ENCODE peak calls at places on chromosomes 2 and 18, in four cellular contexts. One of them, this sample, is unnamed.

GRCh38 chr2:15836134-15836941 is 104.0 kb upstream of the MYCN start:
- DNase-seq in HFFc6: no peak
- DNase-seq in NCI-H146: no peak
- DNase-seq in RWPE1: no peak
- DNase-seq in this sample: no peak

GRCh38 chr2:17878222-17879136 is at the start of gene KCNS3:
- DNase-seq in NCI-H146: peak
- DNase-seq in HFFc6: no peak
- DNase-seq in RWPE1: peak
- DNase-seq in this sample: no peak

GRCh38 chr2:228798931-228799588 is 472.0 kb downstream of the PID1 start:
- DNase-seq in RWPE1: no peak
- DNase-seq in NCI-H146: peak
- DNase-seq in HFFc6: no peak
- DNase-seq in this sample: no peak

GRCh38 chr18:24853076-24853475 is 392.6 kb downstream of the HRH4 start:
- DNase-seq in HFFc6: no peak
- DNase-seq in RWPE1: no peak
- DNase-seq in NCI-H146: no peak
- DNase-seq in this sample: no peak

GRCh38 chr2:121907905-121908304 is 152.5 kb downstream of the TSN start:
- DNase-seq in RWPE1: no peak
- DNase-seq in HFFc6: no peak
- DNase-seq in NCI-H146: peak
- DNase-seq in this sample: no peak

GRCh38 chr2:85468704-85469349 is 50.3 kb downstream of the SH2D6 start:
- DNase-seq in RWPE1: peak
- DNase-seq in HFFc6: peak
- DNase-seq in NCI-H146: peak
- DNase-seq in this sample: no peak

GRCh38 chr18:7958081-7958896 is 391.2 kb downstream of the PTPRM start:
- DNase-seq in HFFc6: no peak
- DNase-seq in NCI-H146: no peak
- DNase-seq in RWPE1: peak
- DNase-seq in this sample: no peak

GRCh38 chr2:88038263-88039105 is 17.1 kb downstream of the KRCC1 start:
- DNase-seq in NCI-H146: no peak
- DNase-seq in HFFc6: peak
- DNase-seq in RWPE1: peak
- DNase-seq in this sample: no peak

GRCh38 chr18:55275042-55275897 is 312.7 kb downstream of the TCF4 start:
- DNase-seq in HFFc6: peak
- DNase-seq in RWPE1: no peak
- DNase-seq in NCI-H146: peak
- DNase-seq in this sample: no peak

GRCh38 chr2:197024206-197024605 is 97.7 kb upstream of the PGAP1 start:
- DNase-seq in NCI-H146: peak
- DNase-seq in RWPE1: no peak
- DNase-seq in HFFc6: no peak
- DNase-seq in this sample: no peak

GRCh38 chr18:13235981-13236380 is 17.4 kb downstream of the LDLRAD4 start:
- DNase-seq in HFFc6: no peak
- DNase-seq in RWPE1: no peak
- DNase-seq in NCI-H146: no peak
- DNase-seq in this sample: no peak

GRCh38 chr2:220956429-220956828 is 615.7 kb downstream of the EPHA4 start:
- DNase-seq in RWPE1: no peak
- DNase-seq in HFFc6: no peak
- DNase-seq in NCI-H146: no peak
- DNase-seq in this sample: peak

GRCh38 chr2:241859436-241860183 is 916 bp upstream of the PDCD1 start:
- DNase-seq in NCI-H146: no peak
- DNase-seq in RWPE1: no peak
- DNase-seq in HFFc6: no peak
- DNase-seq in this sample: no peak

GRCh38 chr18:31592520-31593157 is 962 bp downstream of the TTR start:
- DNase-seq in NCI-H146: no peak
- DNase-seq in HFFc6: no peak
- DNase-seq in RWPE1: no peak
- DNase-seq in this sample: no peak